ENCODE peak calls at places on chromosomes 5 and 9, in seven cellular contexts. One of them, this sample, is unnamed.

GRCh38 chr5:178112545-178112944 is 787 bp upstream of the N4BP3 start:
- DNase-seq in hypothalamus: no peak
- DNase-seq in esophagus squamous epithelium: no peak
- DNase-seq in B cell: no peak
- DNase-seq in stomach: no peak
- DNase-seq in astrocyte of the hippocampus: no peak
- DNase-seq in tibial nerve: no peak
- DNase-seq in this sample: no peak

GRCh38 chr5:68225188-68225910 is 9.8 kb downstream of the PIK3R1 start:
- DNase-seq in hypothalamus: no peak
- DNase-seq in esophagus squamous epithelium: no peak
- DNase-seq in B cell: no peak
- DNase-seq in stomach: peak; percentile 69
- DNase-seq in astrocyte of the hippocampus: peak; percentile 74
- DNase-seq in tibial nerve: peak; percentile 36
- DNase-seq in this sample: no peak

GRCh38 chr5:97553829-97554452 is 370.9 kb upstream of the RIOK2 start:
- DNase-seq in hypothalamus: no peak
- DNase-seq in esophagus squamous epithelium: no peak
- DNase-seq in B cell: no peak
- DNase-seq in stomach: no peak
- DNase-seq in astrocyte of the hippocampus: no peak
- DNase-seq in tibial nerve: no peak
- DNase-seq in this sample: no peak

GRCh38 chr5:41435276-41435675 is 75.1 kb downstream of the PLCXD3 start:
- DNase-seq in hypothalamus: no peak
- DNase-seq in esophagus squamous epithelium: no peak
- DNase-seq in B cell: no peak
- DNase-seq in stomach: peak; percentile 41
- DNase-seq in astrocyte of the hippocampus: no peak
- DNase-seq in tibial nerve: no peak
- DNase-seq in this sample: no peak

GRCh38 chr9:92563701-92564100 is 27.9 kb upstream of the ECM2 start:
- DNase-seq in hypothalamus: no peak
- DNase-seq in esophagus squamous epithelium: no peak
- DNase-seq in B cell: no peak
- DNase-seq in stomach: no peak
- DNase-seq in astrocyte of the hippocampus: peak; percentile 12
- DNase-seq in tibial nerve: no peak
- DNase-seq in this sample: no peak

GRCh38 chr5:171422902-171423663 is 3.6 kb downstream of the FGF18 start:
- DNase-seq in hypothalamus: no peak
- DNase-seq in esophagus squamous epithelium: no peak
- DNase-seq in B cell: no peak
- DNase-seq in stomach: peak; percentile 23
- DNase-seq in astrocyte of the hippocampus: peak; percentile 30
- DNase-seq in tibial nerve: no peak
- DNase-seq in this sample: no peak

GRCh38 chr5:41683181-41683580 is 172.8 kb upstream of the PLCXD3 start:
- DNase-seq in hypothalamus: no peak
- DNase-seq in esophagus squamous epithelium: no peak
- DNase-seq in B cell: no peak
- DNase-seq in stomach: no peak
- DNase-seq in astrocyte of the hippocampus: no peak
- DNase-seq in tibial nerve: no peak
- DNase-seq in this sample: no peak

GRCh38 chr9:132099184-132099583 is 19.5 kb upstream of the MED27 start:
- DNase-seq in hypothalamus: no peak
- DNase-seq in esophagus squamous epithelium: no peak
- DNase-seq in B cell: no peak
- DNase-seq in stomach: no peak
- DNase-seq in astrocyte of the hippocampus: no peak
- DNase-seq in tibial nerve: no peak
- DNase-seq in this sample: no peak

GRCh38 chr9:128902351-128903078 is 18.3 kb upstream of the PHYHD1 start:
- DNase-seq in hypothalamus: no peak
- DNase-seq in esophagus squamous epithelium: peak; percentile 42
- DNase-seq in B cell: peak; percentile 89
- DNase-seq in stomach: peak; percentile 66
- DNase-seq in astrocyte of the hippocampus: no peak
- DNase-seq in tibial nerve: no peak
- DNase-seq in this sample: no peak

GRCh38 chr5:72705178-72705577 is 111.3 kb upstream of the TNPO1 start:
- DNase-seq in hypothalamus: no peak
- DNase-seq in esophagus squamous epithelium: no peak
- DNase-seq in B cell: no peak
- DNase-seq in stomach: no peak
- DNase-seq in astrocyte of the hippocampus: no peak
- DNase-seq in tibial nerve: no peak
- DNase-seq in this sample: no peak

GRCh38 chr5:50302815-50303490 is 138.1 kb downstream of the EMB start:
- DNase-seq in hypothalamus: no peak
- DNase-seq in esophagus squamous epithelium: no peak
- DNase-seq in B cell: no peak
- DNase-seq in stomach: no peak
- DNase-seq in astrocyte of the hippocampus: peak; percentile 4
- DNase-seq in tibial nerve: no peak
- DNase-seq in this sample: no peak

GRCh38 chr9:78400496-78400895 is 103.6 kb downstream of the PSAT1 start:
- DNase-seq in hypothalamus: no peak
- DNase-seq in esophagus squamous epithelium: no peak
- DNase-seq in B cell: no peak
- DNase-seq in stomach: no peak
- DNase-seq in astrocyte of the hippocampus: no peak
- DNase-seq in tibial nerve: no peak
- DNase-seq in this sample: no peak

GRCh38 chr5:17896605-17897004 is 262.3 kb downstream of the TAF11L14 start:
- DNase-seq in hypothalamus: no peak
- DNase-seq in esophagus squamous epithelium: no peak
- DNase-seq in B cell: no peak
- DNase-seq in stomach: no peak
- DNase-seq in astrocyte of the hippocampus: no peak
- DNase-seq in tibial nerve: no peak
- DNase-seq in this sample: no peak

GRCh38 chr5:122180863-122181519 is 51.6 kb downstream of the ZNF474 start:
- DNase-seq in hypothalamus: no peak
- DNase-seq in esophagus squamous epithelium: no peak
- DNase-seq in B cell: no peak
- DNase-seq in stomach: no peak
- DNase-seq in astrocyte of the hippocampus: peak; percentile 73
- DNase-seq in tibial nerve: no peak
- DNase-seq in this sample: no peak

GRCh38 chr9:18238254-18238653 is 235.7 kb upstream of the ADAMTSL1 start:
- DNase-seq in hypothalamus: no peak
- DNase-seq in esophagus squamous epithelium: no peak
- DNase-seq in B cell: no peak
- DNase-seq in stomach: no peak
- DNase-seq in astrocyte of the hippocampus: peak; percentile 50
- DNase-seq in tibial nerve: no peak
- DNase-seq in this sample: no peak

GRCh38 chr9:132723809-132724208 is 53.5 kb downstream of the GTF3C4 start:
- DNase-seq in hypothalamus: no peak
- DNase-seq in esophagus squamous epithelium: no peak
- DNase-seq in B cell: no peak
- DNase-seq in stomach: no peak
- DNase-seq in astrocyte of the hippocampus: no peak
- DNase-seq in tibial nerve: no peak
- DNase-seq in this sample: no peak

GRCh38 chr5:149387982-149388381 is 8.9 kb upstream of the IL17B start:
- DNase-seq in hypothalamus: no peak
- DNase-seq in esophagus squamous epithelium: no peak
- DNase-seq in B cell: no peak
- DNase-seq in stomach: no peak
- DNase-seq in astrocyte of the hippocampus: no peak
- DNase-seq in tibial nerve: no peak
- DNase-seq in this sample: no peak

GRCh38 chr9:136059321-136059791 is 35.7 kb downstream of the NACC2 start:
- DNase-seq in hypothalamus: no peak
- DNase-seq in esophagus squamous epithelium: no peak
- DNase-seq in B cell: no peak
- DNase-seq in stomach: no peak
- DNase-seq in astrocyte of the hippocampus: no peak
- DNase-seq in tibial nerve: no peak
- DNase-seq in this sample: no peak